ENCODE peak calls at places on chromosomes 4 and X, in eight cellular contexts. B is effector memory CD8-positive, alpha-beta T cell; T is AG09319; S is astrocyte; D is fibroblast of lung; Y is naive thymus-derived CD8-positive, alpha-beta T cell; U is K562; L is RCC 7860. C is an unnamed sample.

GRCh38 chrX:40304115-40304514 is 206.4 kb upstream of the BCOR start:
- DNase-seq in Y (no peak), B (no peak), U (no peak), D (no peak), T (no peak), S (no peak), L (no peak), C (no peak)

GRCh38 chr4:159013692-159014091 is 89.2 kb upstream of the RAPGEF2 start:
- DNase-seq in T (no peak), B (no peak), L (no peak), U (no peak), Y (no peak), D (no peak), S (no peak), C (no peak)

GRCh38 chr4:39237179-39237578 is 54.9 kb downstream of the WDR19 start:
- DNase-seq in U (no peak), S (no peak), Y (no peak), L (no peak), T (no peak), D (no peak), B (no peak), C (no peak)

GRCh38 chr4:24476209-24476781 is 108.1 kb downstream of the DHX15 start:
- DNase-seq in T (no peak), D (peak), S (peak), Y (no peak), L (no peak), U (peak), B (no peak), C (no peak)

GRCh38 chrX:45952030-45952429 is 593.2 kb downstream of the ZNF674 start:
- DNase-seq in B (no peak), D (no peak), U (no peak), Y (no peak), S (no peak), L (no peak), T (no peak), C (no peak)

GRCh38 chr4:143302526-143302925 is 34.1 kb upstream of the GAB1 start:
- DNase-seq in U (no peak), L (no peak), Y (no peak), T (no peak), B (no peak), S (peak), D (peak), C (no peak)

GRCh38 chr4:177596035-177596434 is 153.8 kb upstream of the AGA start:
- DNase-seq in L (peak), B (no peak), S (peak), T (peak), U (peak), Y (no peak), D (peak), C (no peak)

GRCh38 chr4:77878176-77878575 is 15.5 kb downstream of the MRPL1 start:
- DNase-seq in T (no peak), U (no peak), Y (no peak), D (no peak), L (no peak), B (no peak), S (no peak), C (no peak)

GRCh38 chrX:149682956-149683947 is 28.6 kb upstream of the MAGEA11 start:
- DNase-seq in B (no peak), T (no peak), Y (no peak), U (no peak), L (no peak), S (no peak), D (no peak), C (no peak)

GRCh38 chr4:25879991-25880641 is 17.3 kb upstream of the SEL1L3 start:
- DNase-seq in T (no peak), Y (no peak), D (peak), L (no peak), S (peak), U (no peak), B (no peak), C (no peak)

GRCh38 chr4:82688091-82688815 is 110.3 kb downstream of the SCD5 start:
- DNase-seq in L (no peak), U (no peak), D (no peak), Y (no peak), B (no peak), S (no peak), T (no peak), C (no peak)

GRCh38 chr4:71732706-71733105 is 51.2 kb downstream of the GC start:
- DNase-seq in D (peak), B (no peak), Y (no peak), T (peak), L (peak), U (peak), S (peak), C (no peak)

GRCh38 chrX:154043003-154043402 is 23.3 kb upstream of the IRAK1 start:
- DNase-seq in Y (no peak), D (peak), T (no peak), B (no peak), S (peak), U (no peak), L (no peak), C (no peak)

GRCh38 chrX:2954541-2954940 is 25.4 kb upstream of the ARSD start:
- DNase-seq in U (no peak), D (no peak), Y (no peak), S (no peak), T (no peak), L (no peak), B (no peak), C (no peak)

GRCh38 chrX:1027133-1027532 is 185.3 kb downstream of the CRLF2 start:
- DNase-seq in D (no peak), L (no peak), U (no peak), S (no peak), B (no peak), Y (no peak), T (no peak), C (no peak)

GRCh38 chr4:183153190-183153916 is 54.3 kb downstream of the WWC2 start:
- DNase-seq in L (no peak), T (no peak), U (no peak), Y (no peak), D (no peak), S (no peak), B (no peak), C (no peak)

GRCh38 chrX:107674480-107675364 is 46.4 kb downstream of the PRPS1 start:
- DNase-seq in U (peak), B (peak), S (peak), Y (peak), D (peak), L (peak), T (no peak), C (peak)

GRCh38 chr4:1839306-1839705 is 16.6 kb downstream of the LETM1 start:
- DNase-seq in U (no peak), B (no peak), S (no peak), D (no peak), L (no peak), Y (no peak), T (no peak), C (no peak)

C was measured in CD4-positive, alpha-beta T cell.